ENCODE peak calls at places on chromosomes 2 and 18, in nine cellular contexts. X is neural progenitor cell, P is uterus, B is spleen, T is epithelial cell of esophagus, Z is lower lobe of right lung, G is pancreas, L is Calu3, F is fibroblast of mammary gland. E is an unnamed sample.

GRCh38 chr2:52222128-52222527 is 1190.2 kb upstream of the NRXN1 start:
- DNase-seq in X (no peak), P (no peak), B (no peak), T (peak), Z (no peak), G (no peak), L (no peak), F (peak), E (peak)

GRCh38 chr18:48813833-48814489 is 136.8 kb downstream of the SMAD7 start:
- DNase-seq in X (no peak), P (peak), B (peak), T (no peak), Z (peak), G (no peak), L (peak), F (no peak), E (peak)

GRCh38 chr2:240571314-240571973 is 3.2 kb downstream of the RNPEPL1 start:
- DNase-seq in X (no peak), P (no peak), B (peak), T (no peak), Z (peak), G (no peak), L (no peak), F (no peak), E (no peak)

GRCh38 chr18:10936211-10937053 is 212.9 kb downstream of the PIEZO2 start:
- DNase-seq in X (peak), P (no peak), B (no peak), T (no peak), Z (no peak), G (no peak), L (no peak), F (no peak), E (peak)

GRCh38 chr2:209431701-209432100 is 7.9 kb downstream of the MAP2 start:
- DNase-seq in X (no peak), P (no peak), B (no peak), T (peak), Z (no peak), G (no peak), L (peak), F (peak), E (peak)

GRCh38 chr2:112577756-112578155 is 6.7 kb upstream of the CHCHD5 start:
- DNase-seq in X (peak), P (no peak), B (no peak), T (no peak), Z (no peak), G (no peak), L (no peak), F (peak), E (no peak)

GRCh38 chr2:2098458-2099167 is 232.5 kb downstream of the MYT1L start:
- DNase-seq in X (no peak), P (no peak), B (no peak), T (no peak), Z (no peak), G (no peak), L (no peak), F (no peak), E (no peak)

GRCh38 chr2:96888082-96889011 is 18.5 kb upstream of the SEMA4C start:
- DNase-seq in X (no peak), P (no peak), B (no peak), T (peak), Z (peak), G (peak), L (peak), F (no peak), E (no peak)

GRCh38 chr18:80178935-80179818 is 68.1 kb downstream of the PARD6G start:
- DNase-seq in X (no peak), P (no peak), B (no peak), T (peak), Z (no peak), G (no peak), L (no peak), F (no peak), E (peak)

GRCh38 chr18:43061816-43062215 is 53.7 kb downstream of the RIT2 start:
- DNase-seq in X (peak), P (no peak), B (no peak), T (no peak), Z (no peak), G (no peak), L (no peak), F (no peak), E (no peak)

GRCh38 chr2:62475172-62476011 is 30.6 kb downstream of the TMEM17 start:
- DNase-seq in X (peak), P (no peak), B (peak), T (peak), Z (peak), G (peak), L (no peak), F (no peak), E (no peak)

GRCh38 chr2:20065885-20066602 is 14.6 kb upstream of the LAPTM4A start:
- DNase-seq in X (no peak), P (no peak), B (no peak), T (peak), Z (no peak), G (peak), L (peak), F (peak), E (peak)

GRCh38 chr18:59814872-59815271 is 84.9 kb upstream of the PMAIP1 start:
- DNase-seq in X (no peak), P (no peak), B (no peak), T (peak), Z (no peak), G (no peak), L (no peak), F (peak), E (peak)

GRCh38 chr2:152466925-152467676 is 132.1 kb downstream of the FMNL2 start:
- DNase-seq in X (no peak), P (no peak), B (no peak), T (peak), Z (no peak), G (no peak), L (no peak), F (peak), E (peak)

GRCh38 chr2:236354973-236355595 is 90.9 kb upstream of the ASB18 start:
- DNase-seq in X (no peak), P (no peak), B (no peak), T (no peak), Z (no peak), G (no peak), L (no peak), F (no peak), E (no peak)

GRCh38 chr2:53098323-53099073 is 669.1 kb upstream of the CHAC2 start:
- DNase-seq in X (no peak), P (no peak), B (no peak), T (no peak), Z (no peak), G (no peak), L (no peak), F (no peak), E (no peak)

GRCh38 chr2:28276076-28276618 is 116.5 kb upstream of the FOSL2 start:
- DNase-seq in X (no peak), P (peak), B (no peak), T (peak), Z (no peak), G (no peak), L (peak), F (peak), E (peak)

GRCh38 chr2:174826051-174826450 is 61.8 kb upstream of the CHRNA1 start:
- DNase-seq in X (no peak), P (no peak), B (no peak), T (no peak), Z (no peak), G (no peak), L (no peak), F (no peak), E (no peak)

GRCh38 chr2:39568116-39568515 is 97.6 kb upstream of the TMEM178A start:
- DNase-seq in X (no peak), P (no peak), B (no peak), T (peak), Z (no peak), G (no peak), L (no peak), F (no peak), E (no peak)

GRCh38 chr2:30239308-30240161 is 8.2 kb downstream of the LBH start:
- DNase-seq in X (peak), P (peak), B (peak), T (peak), Z (peak), G (peak), L (peak), F (peak), E (peak)

GRCh38 chr2:86433137-86433536 is 8.0 kb upstream of the KDM3A start:
- DNase-seq in X (no peak), P (no peak), B (no peak), T (no peak), Z (no peak), G (no peak), L (no peak), F (no peak), E (no peak)

GRCh38 chr2:33620-34019 is 12.7 kb downstream of the FAM110C start:
- DNase-seq in X (no peak), P (no peak), B (no peak), T (peak), Z (no peak), G (peak), L (peak), F (no peak), E (peak)

GRCh38 chr2:213188971-213189899 is 37.8 kb upstream of the IKZF2 start:
- DNase-seq in X (peak), P (no peak), B (no peak), T (peak), Z (peak), G (no peak), L (no peak), F (peak), E (no peak)

GRCh38 chr2:191264647-191265079 is 19.5 kb downstream of the MYO1B start:
- DNase-seq in X (no peak), P (no peak), B (no peak), T (no peak), Z (no peak), G (no peak), L (no peak), F (peak), E (peak)

GRCh38 chr2:209331291-209331844 is 92.5 kb upstream of the MAP2 start:
- DNase-seq in X (peak), P (no peak), B (no peak), T (peak), Z (no peak), G (no peak), L (peak), F (peak), E (peak)

GRCh38 chr2:188303363-188304031 is 11.8 kb downstream of the GULP1 start:
- DNase-seq in X (peak), P (no peak), B (no peak), T (no peak), Z (no peak), G (no peak), L (peak), F (no peak), E (peak)

GRCh38 chr2:144512421-144513272 is 7.3 kb downstream of the ZEB2 start:
- DNase-seq in X (no peak), P (no peak), B (no peak), T (no peak), Z (no peak), G (no peak), L (no peak), F (no peak), E (no peak)

GRCh38 chr18:9951022-9951859 is 37.4 kb downstream of the VAPA start:
- DNase-seq in X (peak), P (no peak), B (no peak), T (peak), Z (no peak), G (no peak), L (peak), F (peak), E (peak)

GRCh38 chr2:95053543-95053942 is 28.0 kb downstream of the MAL start:
- DNase-seq in X (no peak), P (no peak), B (peak), T (no peak), Z (no peak), G (no peak), L (no peak), F (no peak), E (peak)

GRCh38 chr18:7207366-7207765 is 23.5 kb upstream of the LRRC30 start:
- DNase-seq in X (peak), P (no peak), B (no peak), T (no peak), Z (no peak), G (no peak), L (no peak), F (peak), E (no peak)

GRCh38 chr2:60116167-60116870 is 437.1 kb downstream of the BCL11A start:
- DNase-seq in X (no peak), P (no peak), B (no peak), T (peak), Z (no peak), G (no peak), L (no peak), F (no peak), E (peak)

GRCh38 chr2:237251959-237252358 is 162.0 kb downstream of the COL6A3 start:
- DNase-seq in X (no peak), P (no peak), B (no peak), T (no peak), Z (no peak), G (no peak), L (no peak), F (no peak), E (no peak)

GRCh38 chr18:77063256-77063655 is 69.3 kb downstream of the MBP start:
- DNase-seq in X (no peak), P (no peak), B (peak), T (peak), Z (peak), G (no peak), L (no peak), F (peak), E (peak)

GRCh38 chr18:37483984-37484892 is 81.4 kb downstream of the CELF4 start:
- DNase-seq in X (no peak), P (no peak), B (no peak), T (no peak), Z (no peak), G (no peak), L (no peak), F (no peak), E (no peak)

GRCh38 chr2:98583866-98584618 is 24.3 kb downstream of the COA5 start:
- DNase-seq in X (no peak), P (no peak), B (no peak), T (no peak), Z (no peak), G (no peak), L (no peak), F (no peak), E (no peak)

GRCh38 chr2:224816816-224817215 is 100.7 kb upstream of the CCDC195 start:
- DNase-seq in X (no peak), P (no peak), B (no peak), T (peak), Z (no peak), G (no peak), L (no peak), F (peak), E (peak)

GRCh38 chr18:74116628-74117554 is 30.7 kb downstream of the FBXO15 start:
- DNase-seq in X (peak), P (no peak), B (peak), T (peak), Z (no peak), G (no peak), L (peak), F (peak), E (peak)

GRCh38 chr2:165815742-165816141 is 21.7 kb upstream of the GALNT3 start:
- DNase-seq in X (no peak), P (no peak), B (no peak), T (no peak), Z (no peak), G (no peak), L (no peak), F (no peak), E (no peak)

GRCh38 chr18:49023281-49023937 is 72.6 kb upstream of the SMAD7 start:
- DNase-seq in X (no peak), P (no peak), B (peak), T (no peak), Z (no peak), G (no peak), L (no peak), F (no peak), E (no peak)

GRCh38 chr18:9874730-9875129 is 11.0 kb upstream of the TXNDC2 start:
- DNase-seq in X (no peak), P (no peak), B (no peak), T (peak), Z (no peak), G (no peak), L (no peak), F (peak), E (peak)

GRCh38 chr2:153622285-153622684 is 143.7 kb upstream of the RPRM start:
- DNase-seq in X (peak), P (no peak), B (no peak), T (no peak), Z (no peak), G (no peak), L (peak), F (no peak), E (peak)
- TF ChIP-seq CTCF in X (peak), P (no peak), B (no peak), T (peak), Z (no peak), G (no peak), L (no peak), F (no peak), E (peak)

GRCh38 chr2:43157506-43158232 is 68.7 kb downstream of the ZFP36L2 start:
- DNase-seq in X (no peak), P (no peak), B (no peak), T (peak), Z (peak), G (no peak), L (no peak), F (peak), E (peak)
- TF ChIP-seq CTCF in X (no peak), P (no peak), B (no peak), T (no peak), Z (no peak), G (no peak), L (no peak), F (no peak), E (no peak)

GRCh38 chr2:46780801-46781445 is 134.7 kb downstream of the MCFD2 start:
- DNase-seq in X (peak), P (peak), B (no peak), T (no peak), Z (no peak), G (no peak), L (no peak), F (no peak), E (no peak)
- TF ChIP-seq CTCF in X (peak), P (no peak), B (no peak), T (no peak), Z (no peak), G (no peak), L (no peak), F (no peak), E (no peak)

GRCh38 chr2:36732701-36733036 is 36.2 kb downstream of the VIT start:
- DNase-seq in X (no peak), P (no peak), B (no peak), T (no peak), Z (no peak), G (no peak), L (no peak), F (no peak), E (no peak)

GRCh38 chr2:36737131-36737750 is 40.7 kb downstream of the VIT start:
- DNase-seq in X (no peak), P (no peak), B (no peak), T (no peak), Z (no peak), G (no peak), L (no peak), F (no peak), E (no peak)

GRCh38 chr2:36731941-36732700 is 35.6 kb downstream of the VIT start:
- DNase-seq in X (no peak), P (no peak), B (no peak), T (no peak), Z (no peak), G (no peak), L (no peak), F (no peak), E (no peak)

GRCh38 chr2:36733215-36733614 is 36.7 kb downstream of the VIT start:
- DNase-seq in X (peak), P (no peak), B (no peak), T (no peak), Z (no peak), G (no peak), L (no peak), F (no peak), E (no peak)

GRCh38 chr2:36734304-36734703 is 37.8 kb downstream of the VIT start:
- DNase-seq in X (no peak), P (no peak), B (no peak), T (peak), Z (no peak), G (no peak), L (no peak), F (peak), E (peak)
- TF ChIP-seq CTCF in X (no peak), P (no peak), B (no peak), T (no peak), Z (no peak), G (no peak), L (no peak), F (no peak), E (no peak)

GRCh38 chr2:215425021-215425782 is 10.7 kb downstream of the FN1 start:
- DNase-seq in X (no peak), P (no peak), B (no peak), T (no peak), Z (no peak), G (no peak), L (no peak), F (peak), E (no peak)
- TF ChIP-seq CTCF in X (no peak), P (no peak), B (no peak), T (no peak), Z (no peak), G (no peak), L (no peak), F (no peak), E (no peak)

DNA sequence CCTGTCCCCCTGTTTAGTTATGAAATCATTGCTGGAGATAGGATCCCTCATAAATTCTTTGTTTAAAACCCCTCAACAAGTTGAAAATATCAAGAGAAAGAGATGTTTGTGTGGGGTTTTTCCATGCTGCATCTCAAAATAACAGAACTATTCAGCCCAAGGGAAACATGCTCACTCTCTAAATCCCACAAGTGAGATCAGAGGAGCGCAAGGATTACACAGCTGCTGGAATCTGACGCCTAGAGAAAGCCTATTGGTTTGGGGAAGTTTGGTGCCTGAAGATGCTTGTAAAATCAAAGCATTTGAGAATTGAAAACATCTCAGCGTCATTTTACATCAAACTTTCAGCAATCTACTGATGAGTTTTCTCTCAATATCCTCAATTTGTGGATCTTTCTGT is 7.9 kb downstream of the FSHR start:
- DNase-seq in X (peak), P (no peak), B (no peak), T (no peak), Z (no peak), G (no peak), L (no peak), F (no peak), E (no peak)
- TF ChIP-seq CTCF in X (no peak), P (no peak), B (no peak), T (no peak), Z (no peak), G (no peak), L (no peak), F (no peak), E (no peak)